ENCODE peak calls at places on chromosomes 4 and X, in nine cellular contexts. H is GM12892; P is activated CD4-positive, alpha-beta T cell treated with anti-CD3 and anti-CD28 coated beads, Interleukin-2, amount 10 ng/mL, durations not matched to agents 7 days and 5 days; D is stromal cell of bone marrow; A is stimulated activated CD8-positive, alpha-beta memory T cell treated with anti-CD3 and anti-CD28 coated beads, Interleukin-4, amount 100 ng/mL, for 1 hour; K is CD8-positive, alpha-beta memory T cell; F is CD8-positive, alpha-beta T cell; Z is amniotic epithelial cell; T is cerebellar cortex. Q is an unnamed sample.

GRCh38 chrX:123219916-123220315 is 35.8 kb downstream of the GRIA3 start:
- DNase-seq in H (no peak), P (no peak), D (no peak), A (no peak), K (no peak), F (no peak), Z (peak; percentile 3), T (no peak), Q (peak; percentile 8)

GRCh38 chrX:136779346-136779781 is 1.4 kb downstream of the ARHGEF6 start:
- DNase-seq in H (no peak), P (peak; percentile 39), D (no peak), A (no peak), K (no peak), F (no peak), Z (no peak), T (no peak), Q (no peak)

GRCh38 chr4:2337131-2337723 is 75.3 kb upstream of the MXD4 start:
- DNase-seq in H (no peak), P (no peak), D (no peak), A (no peak), K (no peak), F (no peak), Z (no peak), T (no peak), Q (no peak)

GRCh38 chr4:56655627-56656345 is 25.3 kb downstream of the HOPX start:
- DNase-seq in H (peak; percentile 15), P (peak; percentile 20), D (no peak), A (no peak), K (peak; percentile 50), F (peak; percentile 21), Z (no peak), T (no peak), Q (no peak)

GRCh38 chr4:11183358-11183745 is 245.3 kb downstream of the HS3ST1 start:
- DNase-seq in H (no peak), P (no peak), D (peak; percentile 49), A (no peak), K (no peak), F (no peak), Z (no peak), T (no peak), Q (no peak)

GRCh38 chr4:59994118-59994517 is 1206.0 kb upstream of the ADGRL3 start:
- DNase-seq in H (no peak), P (no peak), D (no peak), A (no peak), K (no peak), F (no peak), Z (no peak), T (no peak), Q (no peak)

GRCh38 chr4:123244233-123244632 is 152.4 kb upstream of the SPRY1 start:
- DNase-seq in H (no peak), P (no peak), D (no peak), A (no peak), K (no peak), F (no peak), Z (peak; percentile 67), T (no peak), Q (peak; percentile 48)

GRCh38 chr4:83150563-83151330 is 36.2 kb upstream of the PLAC8 start:
- DNase-seq in H (no peak), P (no peak), D (no peak), A (no peak), K (no peak), F (no peak), Z (peak; percentile 28), T (no peak), Q (no peak)

GRCh38 chr4:44725166-44725565 is 1.2 kb downstream of the GNPDA2 start:
- DNase-seq in H (no peak), P (no peak), D (no peak), A (no peak), K (no peak), F (no peak), Z (peak; percentile 7), T (no peak), Q (no peak)

GRCh38 chrX:70353524-70353923 is 63.6 kb downstream of the KIF4A start:
- DNase-seq in H (no peak), P (no peak), D (no peak), A (no peak), K (no peak), F (no peak), Z (peak; percentile 19), T (no peak), Q (no peak)

GRCh38 chr4:81631958-81632439 is 160.3 kb upstream of the RASGEF1B start:
- DNase-seq in H (no peak), P (no peak), D (peak; percentile 95), A (no peak), K (no peak), F (no peak), Z (no peak), T (no peak), Q (peak; percentile 23)

GRCh38 chr4:180726611-180727010 is 1516.6 kb upstream of the TENM3 start:
- DNase-seq in H (no peak), P (no peak), D (no peak), A (no peak), K (no peak), F (no peak), Z (no peak), T (no peak), Q (no peak)

GRCh38 chr4:38230121-38230728 is 270.0 kb downstream of the PTTG2 start:
- DNase-seq in H (no peak), P (no peak), D (no peak), A (no peak), K (no peak), F (no peak), Z (no peak), T (no peak), Q (no peak)

GRCh38 chrX:37785569-37785968 is 5.7 kb downstream of the CYBB start:
- DNase-seq in H (no peak), P (no peak), D (no peak), A (no peak), K (no peak), F (no peak), Z (peak; percentile 6), T (no peak), Q (no peak)

GRCh38 chr4:139857021-139857420 is 191.4 kb downstream of the MGST2 start:
- DNase-seq in H (no peak), P (peak; percentile 22), D (no peak), A (no peak), K (no peak), F (no peak), Z (peak; percentile 48), T (no peak), Q (no peak)

GRCh38 chr4:2362286-2363055 is 56.0 kb downstream of the ZFYVE28 start:
- DNase-seq in H (no peak), P (no peak), D (no peak), A (no peak), K (no peak), F (no peak), Z (no peak), T (no peak), Q (no peak)

GRCh38 chr4:112251044-112251632 is 19.6 kb downstream of the AP1AR start:
- DNase-seq in H (no peak), P (no peak), D (no peak), A (no peak), K (no peak), F (no peak), Z (peak; percentile 64), T (no peak), Q (peak; percentile 24)

GRCh38 chr4:165874799-165875371 is 1.8 kb downstream of the TLL1 start:
- DNase-seq in H (no peak), P (no peak), D (no peak), A (no peak), K (no peak), F (no peak), Z (no peak), T (peak; percentile 69), Q (peak; percentile 34)

GRCh38 chrX:133985164-133986007 is at the start of gene GPC3:
- DNase-seq in H (no peak), P (peak; percentile 37), D (no peak), A (no peak), K (no peak), F (peak; percentile 32), Z (no peak), T (peak; percentile 36), Q (peak; percentile 10)

GRCh38 chr4:144906181-144906895 is 191.7 kb downstream of the ANAPC10 start:
- DNase-seq in H (no peak), P (no peak), D (peak; percentile 25), A (no peak), K (no peak), F (no peak), Z (peak; percentile 74), T (no peak), Q (no peak)

GRCh38 chr4:100189820-100190642 is at the start of gene DDIT4L:
- DNase-seq in H (no peak), P (peak; percentile 10), D (no peak), A (no peak), K (no peak), F (peak; percentile 21), Z (peak; percentile 24), T (peak; percentile 24), Q (peak; percentile 17)

GRCh38 chrX:132092439-132093065 is 35.3 kb downstream of the FRMD7 start:
- DNase-seq in H (peak; percentile 20), P (peak; percentile 47), D (peak; percentile 71), A (peak; percentile 2), K (peak; percentile 56), F (peak; percentile 47), Z (peak; percentile 62), T (peak; percentile 37), Q (peak; percentile 58)

GRCh38 chr4:1216869-1217294 is 32.0 kb downstream of the CTBP1 start:
- DNase-seq in H (no peak), P (peak; percentile 80), D (no peak), A (no peak), K (peak; percentile 79), F (peak; percentile 71), Z (no peak), T (peak; percentile 65), Q (peak; percentile 54)

GRCh38 chrX:1564750-1565683 is 26.4 kb upstream of the AKAP17A start:
- DNase-seq in H (no peak), P (no peak), D (no peak), A (no peak), K (no peak), F (no peak), Z (no peak), T (no peak), Q (no peak)

GRCh38 chrX:82648062-82648461 is 860.0 kb upstream of the POU3F4 start:
- DNase-seq in H (no peak), P (no peak), D (no peak), A (no peak), K (no peak), F (no peak), Z (no peak), T (no peak), Q (no peak)

GRCh38 chr4:103264905-103265304 is 66.8 kb upstream of the CENPE start:
- DNase-seq in H (no peak), P (no peak), D (no peak), A (no peak), K (no peak), F (no peak), Z (no peak), T (no peak), Q (no peak)

GRCh38 chr4:145731026-145731425 is 51.1 kb downstream of the C4orf51 start:
- DNase-seq in H (no peak), P (no peak), D (no peak), A (no peak), K (no peak), F (no peak), Z (no peak), T (no peak), Q (no peak)

GRCh38 chr4:76867880-76868655 is 29.9 kb downstream of the SOWAHB start:
- DNase-seq in H (no peak), P (no peak), D (no peak), A (no peak), K (no peak), F (no peak), Z (no peak), T (no peak), Q (no peak)

GRCh38 chr4:55618546-55619143 is 17.5 kb downstream of the NMU start:
- DNase-seq in H (no peak), P (no peak), D (no peak), A (no peak), K (no peak), F (no peak), Z (no peak), T (no peak), Q (no peak)

GRCh38 chr4:141560056-141560455 is 76.3 kb upstream of the IL15 start:
- DNase-seq in H (no peak), P (no peak), D (no peak), A (no peak), K (no peak), F (no peak), Z (peak; percentile 6), T (no peak), Q (no peak)

GRCh38 chr4:56261027-56261426 is 126.3 kb downstream of the AASDH start:
- DNase-seq in H (no peak), P (peak; percentile 58), D (no peak), A (no peak), K (no peak), F (no peak), Z (no peak), T (no peak), Q (peak; percentile 48)

Q was measured in Ammon's horn.